ENCODE peak calls at places on chromosome 22, in nine cellular contexts. One of them, this sample, is unnamed.

GRCh38 chr22:30208631-30209603 is 37.6 kb downstream of the LIF start:
- DNase-seq in amniotic epithelial cell: peak
- DNase-seq in neuronal stem cell: no peak
- DNase-seq in hepatocyte: peak
- DNase-seq in activated CD4-positive, alpha-beta T cell treated with anti-CD3 and anti-CD28 coated beads, Interleukin-2, amount 50 U/mL, for 1 hour: no peak
- DNase-seq in GM10248: no peak
- DNase-seq in fibroblast of mammary gland: peak
- DNase-seq in stimulated activated CD8-positive, alpha-beta memory T cell treated with anti-CD3 and anti-CD28 coated beads, Interleukin-7, amount 100 ng/mL, for 1 hour: no peak
- DNase-seq in naive thymus-derived CD8-positive, alpha-beta T cell: no peak
- DNase-seq in this sample: peak

GRCh38 chr22:29762263-29762662 is 4.5 kb downstream of the ZMAT5 start:
- DNase-seq in activated CD4-positive, alpha-beta T cell treated with anti-CD3 and anti-CD28 coated beads, Interleukin-2, amount 50 U/mL, for 1 hour: no peak
- DNase-seq in GM10248: no peak
- DNase-seq in stimulated activated CD8-positive, alpha-beta memory T cell treated with anti-CD3 and anti-CD28 coated beads, Interleukin-7, amount 100 ng/mL, for 1 hour: no peak
- DNase-seq in neuronal stem cell: no peak
- DNase-seq in fibroblast of mammary gland: no peak
- DNase-seq in amniotic epithelial cell: no peak
- DNase-seq in naive thymus-derived CD8-positive, alpha-beta T cell: no peak
- DNase-seq in hepatocyte: no peak
- DNase-seq in this sample: no peak

GRCh38 chr22:36306227-36306626 is 53.3 kb downstream of the APOL1 start:
- DNase-seq in fibroblast of mammary gland: no peak
- DNase-seq in stimulated activated CD8-positive, alpha-beta memory T cell treated with anti-CD3 and anti-CD28 coated beads, Interleukin-7, amount 100 ng/mL, for 1 hour: no peak
- DNase-seq in neuronal stem cell: no peak
- DNase-seq in GM10248: no peak
- DNase-seq in activated CD4-positive, alpha-beta T cell treated with anti-CD3 and anti-CD28 coated beads, Interleukin-2, amount 50 U/mL, for 1 hour: no peak
- DNase-seq in naive thymus-derived CD8-positive, alpha-beta T cell: no peak
- DNase-seq in amniotic epithelial cell: no peak
- DNase-seq in hepatocyte: no peak
- DNase-seq in this sample: no peak

GRCh38 chr22:22599248-22599647 is 40.2 kb upstream of the PRAME start:
- DNase-seq in activated CD4-positive, alpha-beta T cell treated with anti-CD3 and anti-CD28 coated beads, Interleukin-2, amount 50 U/mL, for 1 hour: no peak
- DNase-seq in fibroblast of mammary gland: no peak
- DNase-seq in neuronal stem cell: no peak
- DNase-seq in amniotic epithelial cell: no peak
- DNase-seq in hepatocyte: no peak
- DNase-seq in stimulated activated CD8-positive, alpha-beta memory T cell treated with anti-CD3 and anti-CD28 coated beads, Interleukin-7, amount 100 ng/mL, for 1 hour: no peak
- DNase-seq in GM10248: no peak
- DNase-seq in naive thymus-derived CD8-positive, alpha-beta T cell: no peak
- DNase-seq in this sample: no peak

GRCh38 chr22:26671317-26672059 is 14.1 kb downstream of the MIAT start:
- DNase-seq in fibroblast of mammary gland: no peak
- DNase-seq in GM10248: peak
- DNase-seq in stimulated activated CD8-positive, alpha-beta memory T cell treated with anti-CD3 and anti-CD28 coated beads, Interleukin-7, amount 100 ng/mL, for 1 hour: no peak
- DNase-seq in activated CD4-positive, alpha-beta T cell treated with anti-CD3 and anti-CD28 coated beads, Interleukin-2, amount 50 U/mL, for 1 hour: peak
- DNase-seq in amniotic epithelial cell: no peak
- DNase-seq in naive thymus-derived CD8-positive, alpha-beta T cell: peak
- DNase-seq in hepatocyte: no peak
- DNase-seq in neuronal stem cell: no peak
- DNase-seq in this sample: no peak

GRCh38 chr22:26589367-26589844 is 526 bp downstream of the TPST2 start:
- DNase-seq in GM10248: peak
- DNase-seq in stimulated activated CD8-positive, alpha-beta memory T cell treated with anti-CD3 and anti-CD28 coated beads, Interleukin-7, amount 100 ng/mL, for 1 hour: no peak
- DNase-seq in naive thymus-derived CD8-positive, alpha-beta T cell: peak
- DNase-seq in hepatocyte: peak
- DNase-seq in amniotic epithelial cell: no peak
- DNase-seq in neuronal stem cell: peak
- DNase-seq in fibroblast of mammary gland: peak
- DNase-seq in activated CD4-positive, alpha-beta T cell treated with anti-CD3 and anti-CD28 coated beads, Interleukin-2, amount 50 U/mL, for 1 hour: peak
- DNase-seq in this sample: peak

GRCh38 chr22:35467788-35468187 is 67.8 kb downstream of the MCM5 start:
- DNase-seq in fibroblast of mammary gland: peak
- DNase-seq in hepatocyte: no peak
- DNase-seq in activated CD4-positive, alpha-beta T cell treated with anti-CD3 and anti-CD28 coated beads, Interleukin-2, amount 50 U/mL, for 1 hour: no peak
- DNase-seq in amniotic epithelial cell: peak
- DNase-seq in GM10248: no peak
- DNase-seq in neuronal stem cell: peak
- DNase-seq in stimulated activated CD8-positive, alpha-beta memory T cell treated with anti-CD3 and anti-CD28 coated beads, Interleukin-7, amount 100 ng/mL, for 1 hour: no peak
- DNase-seq in naive thymus-derived CD8-positive, alpha-beta T cell: no peak
- DNase-seq in this sample: peak

GRCh38 chr22:49197986-49198704 is 629.5 kb downstream of the BRD1 start:
- DNase-seq in activated CD4-positive, alpha-beta T cell treated with anti-CD3 and anti-CD28 coated beads, Interleukin-2, amount 50 U/mL, for 1 hour: no peak
- DNase-seq in neuronal stem cell: no peak
- DNase-seq in amniotic epithelial cell: no peak
- DNase-seq in naive thymus-derived CD8-positive, alpha-beta T cell: no peak
- DNase-seq in stimulated activated CD8-positive, alpha-beta memory T cell treated with anti-CD3 and anti-CD28 coated beads, Interleukin-7, amount 100 ng/mL, for 1 hour: no peak
- DNase-seq in fibroblast of mammary gland: no peak
- DNase-seq in GM10248: no peak
- DNase-seq in hepatocyte: no peak
- DNase-seq in this sample: no peak

This sample was measured in fibroblast of villous mesenchyme.